ENCODE peak calls at places on chromosome 4, in ten cellular contexts. W, H, K, E, X, O, I, U, Z and P are unnamed samples. For H3K27me3, the result is how much of the 10 kb centered on the place peaks cover.

GRCh38 chr4:152099061-152099425 is 338.2 kb upstream of the GATB start:
- DNase-seq in W (no peak), H (no peak), K (no peak), E (no peak), X (no peak), O (no peak), I (no peak), U (no peak), Z (no peak), P (no peak)

GRCh38 chr4:175614880-175615279 is 197.2 kb downstream of the GPM6A start:
- DNase-seq in W (no peak), H (no peak), K (no peak), E (peak), X (no peak), O (no peak), I (no peak), U (no peak), Z (no peak), P (no peak)

GRCh38 chr4:184485279-184485678 is 10.9 kb upstream of the IRF2 start:
- DNase-seq in W (no peak), H (no peak), K (no peak), E (no peak), X (no peak), O (no peak), I (no peak), U (no peak), Z (no peak), P (no peak)

GRCh38 chr4:40432504-40432903 is 97.4 kb downstream of the CHRNA9 start:
- DNase-seq in W (no peak), H (no peak), K (no peak), E (no peak), X (no peak), O (no peak), I (no peak), U (no peak), Z (no peak), P (no peak)

GRCh38 chr4:27009539-27009938 is 148.9 kb downstream of the STIM2 start:
- DNase-seq in W (no peak), H (no peak), K (no peak), E (no peak), X (no peak), O (no peak), I (no peak), U (no peak), Z (no peak), P (no peak)

GRCh38 chr4:24849662-24850280 is 54.4 kb downstream of the SOD3 start:
- DNase-seq in W (no peak), H (no peak), K (no peak), E (no peak), X (no peak), O (no peak), I (no peak), U (no peak), Z (no peak), P (no peak)

GRCh38 chr4:37685726-37686372 is 327 bp downstream of the RELL1 start:
- DNase-seq in W (peak), H (no peak), K (peak), E (no peak), X (peak), O (peak), I (no peak), U (peak), Z (peak), P (no peak)

GRCh38 chr4:37464373-37464772 is 219.8 kb downstream of the NWD2 start:
- DNase-seq in W (no peak), H (no peak), K (no peak), E (no peak), X (no peak), O (no peak), I (no peak), U (no peak), Z (no peak), P (no peak)

GRCh38 chr4:7423391-7423790 is 11.3 kb downstream of the PSAPL1 start:
- DNase-seq in W (no peak), H (no peak), K (no peak), E (no peak), X (peak), O (peak), I (no peak), U (no peak), Z (peak), P (no peak)

GRCh38 chr4:8071741-8072140 is 86.9 kb downstream of the ABLIM2 start:
- DNase-seq in W (no peak), H (no peak), K (no peak), E (no peak), X (no peak), O (no peak), I (no peak), U (peak), Z (no peak), P (peak)

GRCh38 chr4:124943145-124943889 is 230.8 kb upstream of the ANKRD50 start:
- DNase-seq in W (peak), H (no peak), K (no peak), E (no peak), X (no peak), O (no peak), I (no peak), U (no peak), Z (no peak), P (no peak)

GRCh38 chr4:186345184-186345583 is 79.2 kb downstream of the F11 start:
- DNase-seq in W (no peak), H (no peak), K (peak), E (no peak), X (no peak), O (no peak), I (peak), U (no peak), Z (no peak), P (no peak)

GRCh38 chr4:140906984-140907962 is 151.1 kb upstream of the TBC1D9 start:
- DNase-seq in W (no peak), H (no peak), K (no peak), E (no peak), X (no peak), O (no peak), I (no peak), U (no peak), Z (no peak), P (no peak)

GRCh38 chr4:42074294-42074693 is 78.2 kb downstream of the BEND4 start:
- DNase-seq in W (no peak), H (no peak), K (no peak), E (no peak), X (no peak), O (no peak), I (no peak), U (no peak), Z (no peak), P (no peak)

GRCh38 chr4:152577708-152578421 is 42.0 kb upstream of the FBXW7 start:
- DNase-seq in W (no peak), H (no peak), K (no peak), E (no peak), X (no peak), O (no peak), I (no peak), U (no peak), Z (no peak), P (no peak)

GRCh38 chr4:7226993-7227392 is 34.7 kb downstream of the SORCS2 start:
- DNase-seq in W (no peak), H (no peak), K (no peak), E (no peak), X (no peak), O (peak), I (no peak), U (no peak), Z (no peak), P (peak)

GRCh38 chr4:172674811-172675210 is 493.8 kb upstream of the GALNT7 start:
- DNase-seq in W (no peak), H (no peak), K (no peak), E (no peak), X (no peak), O (no peak), I (no peak), U (no peak), Z (no peak), P (no peak)

GRCh38 chr4:128386761-128387599 is 99.4 kb upstream of the PGRMC2 start:
- DNase-seq in W (peak), H (no peak), K (peak), E (peak), X (peak), O (peak), I (no peak), U (peak), Z (peak), P (peak)

GRCh38 chr4:6087669-6088068 is 69.4 kb upstream of the C4orf50 start:
- DNase-seq in W (peak), H (peak), K (peak), E (peak), X (peak), O (peak), I (peak), U (no peak), Z (peak), P (no peak)

GRCh38 chr4:74189331-74190043 is 31.6 kb downstream of the MTHFD2L start:
- DNase-seq in W (peak), H (peak), K (peak), E (no peak), X (no peak), O (no peak), I (peak), U (no peak), Z (no peak), P (no peak)

GRCh38 chr4:6147441-6147840 is 52.9 kb downstream of the JAKMIP1 start:
- DNase-seq in W (no peak), H (no peak), K (no peak), E (no peak), X (no peak), O (no peak), I (no peak), U (peak), Z (no peak), P (no peak)

GRCh38 chr4:109559625-109559982 is 442 bp upstream of the MCUB start:
- DNase-seq in W (peak), H (no peak), K (no peak), E (no peak), X (no peak), O (peak), I (no peak), U (peak), Z (peak), P (peak)

GRCh38 chr4:38815879-38816782 is 11.5 kb upstream of the TLR1 start:
- DNase-seq in W (no peak), H (no peak), K (no peak), E (no peak), X (no peak), O (no peak), I (no peak), U (no peak), Z (no peak), P (no peak)

GRCh38 chr4:68141852-68142251 is 12.2 kb upstream of the TMPRSS11F start:
- DNase-seq in W (no peak), H (no peak), K (no peak), E (no peak), X (no peak), O (no peak), I (no peak), U (no peak), Z (no peak), P (no peak)

GRCh38 chr4:168487821-168488162 is 7.5 kb upstream of the DDX60L start:
- DNase-seq in W (no peak), H (no peak), K (no peak), E (no peak), X (no peak), O (no peak), I (no peak), U (no peak), Z (no peak), P (no peak)

GRCh38 chr4:168489616-168490015 is 7.2 kb upstream of the PALLD start:
- DNase-seq in W (no peak), H (no peak), K (no peak), E (no peak), X (no peak), O (no peak), I (no peak), U (no peak), Z (no peak), P (no peak)

GRCh38 chr4:168488800-168489404 is 8.0 kb upstream of the PALLD start:
- DNase-seq in W (no peak), H (no peak), K (no peak), E (no peak), X (no peak), O (no peak), I (no peak), U (no peak), Z (no peak), P (no peak)

GRCh38 chr4:168485511-168485910 is 5.2 kb upstream of the DDX60L start:
- DNase-seq in W (no peak), H (no peak), K (no peak), E (no peak), X (no peak), O (no peak), I (no peak), U (no peak), Z (no peak), P (no peak)

DNA sequence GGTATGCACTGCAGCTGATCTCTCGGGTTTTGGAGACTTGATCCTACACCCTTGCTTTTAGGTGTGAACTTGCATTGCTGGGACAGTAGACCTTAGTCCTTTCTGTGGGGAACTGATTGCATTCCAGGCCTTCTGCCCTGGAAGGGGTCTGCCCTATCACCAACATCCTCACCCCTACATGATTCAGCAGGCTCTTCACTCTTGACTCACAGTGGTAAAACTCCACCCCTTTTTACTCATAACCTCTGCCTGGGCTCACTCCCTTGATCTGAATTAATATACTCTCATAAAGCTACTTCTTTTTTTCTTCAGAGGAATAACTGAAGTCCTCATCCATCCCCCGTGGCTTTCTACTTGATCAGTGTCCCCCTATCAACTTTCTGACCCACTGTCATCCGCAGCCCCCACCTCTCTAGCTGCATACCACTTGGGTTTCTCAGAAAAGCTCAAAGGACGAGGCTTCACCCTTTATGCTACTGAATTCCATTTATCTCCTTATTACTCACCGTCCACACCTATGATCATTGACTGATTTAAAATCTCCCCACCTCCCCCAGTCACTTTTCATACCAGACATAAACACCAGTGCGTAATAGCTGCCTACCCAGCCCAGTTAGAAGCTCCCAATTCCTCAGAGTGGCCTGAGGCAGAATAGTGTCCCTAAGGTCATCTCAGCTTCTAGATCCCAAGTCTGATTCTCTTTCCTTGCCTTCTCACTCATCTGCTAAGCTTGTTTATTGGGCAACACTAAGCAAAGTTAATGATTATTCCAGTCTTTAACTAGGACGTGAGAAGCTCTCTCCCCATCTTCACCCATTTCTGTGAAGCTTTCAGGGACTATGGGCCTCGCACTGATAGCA is 6.9 kb upstream of the DDX60L start:
- DNase-seq in W (peak), H (no peak), K (peak), E (no peak), X (no peak), O (no peak), I (no peak), U (no peak), Z (no peak), P (no peak)
- H3K27ac ChIP-seq in W (peak), H (no peak), K (no peak), E (no peak), X (no peak), O (no peak), I (no peak), U (no peak), Z (no peak), P (no peak)

GRCh38 chr4:1056671-1057402 is 45.4 kb downstream of the FGFRL1 start:
- DNase-seq in W (no peak), H (no peak), K (no peak), E (no peak), X (peak), O (no peak), I (no peak), U (no peak), Z (peak), P (no peak)

GRCh38 chr4:1058198-1058996 is 47.0 kb downstream of the FGFRL1 start:
- DNase-seq in W (no peak), H (no peak), K (no peak), E (no peak), X (peak), O (no peak), I (no peak), U (no peak), Z (peak), P (no peak)

GRCh38 chr4:1053080-1053661 is 41.7 kb downstream of the FGFRL1 start:
- DNase-seq in W (peak), H (no peak), K (no peak), E (no peak), X (peak), O (no peak), I (no peak), U (no peak), Z (peak), P (no peak)

GRCh38 chr4:1057403-1057745 is 45.9 kb downstream of the FGFRL1 start:
- DNase-seq in W (no peak), H (no peak), K (no peak), E (no peak), X (peak), O (no peak), I (no peak), U (no peak), Z (no peak), P (no peak)

DNA sequence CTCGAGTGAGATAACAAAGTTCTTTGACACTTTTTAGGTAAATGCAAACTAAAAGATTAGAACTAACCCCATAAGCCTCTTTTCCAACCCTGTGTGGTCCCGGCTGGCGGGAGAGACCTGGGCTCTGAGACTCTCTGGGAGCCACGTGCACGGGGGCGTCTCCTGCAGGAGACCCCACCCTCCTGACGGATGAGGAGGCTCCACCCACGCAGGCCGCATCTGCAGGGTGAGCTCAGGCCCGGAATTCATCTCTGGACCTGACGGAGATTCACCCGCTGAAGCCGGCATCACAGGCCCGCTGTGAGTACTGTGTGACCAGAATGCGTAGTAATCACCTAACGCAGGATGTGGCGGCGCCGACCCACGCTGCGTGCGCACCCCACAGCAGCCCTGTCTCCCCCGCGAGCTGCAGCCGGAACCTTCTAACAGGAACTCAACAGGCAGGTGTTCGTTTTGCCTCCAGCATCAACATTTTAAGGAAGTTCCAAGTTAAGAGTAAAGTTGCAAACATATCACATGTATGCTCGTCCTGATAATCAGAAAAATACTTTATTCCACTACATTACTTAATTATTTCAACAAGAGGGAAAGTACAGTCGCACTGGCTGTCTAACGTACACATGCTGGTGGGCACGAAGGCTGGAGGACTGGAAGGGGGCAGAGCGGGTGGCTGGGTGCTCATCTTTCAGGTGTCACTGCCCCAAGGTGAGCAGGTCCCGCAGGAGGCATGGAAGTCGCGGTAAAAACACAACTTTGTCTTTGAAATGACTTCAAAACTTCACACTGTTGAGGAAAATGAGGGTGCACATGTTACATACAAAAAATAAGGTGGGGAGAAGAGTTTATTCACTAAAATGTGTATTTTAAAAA is 44.5 kb downstream of the FGFRL1 start:
- DNase-seq in W (peak), H (no peak), K (peak), E (no peak), X (peak), O (peak), I (no peak), U (peak), Z (peak), P (no peak)
- H3K4me3 ChIP-seq in W (no peak), H (no peak), K (no peak), E (no peak), X (no peak), O (peak), I (no peak), U (no peak), Z (no peak), P (peak)

GRCh38 chr4:1413221-1413663 is 7.0 kb upstream of the NKX1-1 start:
- DNase-seq in W (no peak), H (no peak), K (peak), E (no peak), X (peak), O (no peak), I (no peak), U (no peak), Z (no peak), P (peak)
- H3K27me3 ChIP-seq in W (half or more), H (half or more), K (half or more), E (under half), X (half or more), O (under half), I (under half), U (under half), Z (under half), P (half or more)

DNA sequence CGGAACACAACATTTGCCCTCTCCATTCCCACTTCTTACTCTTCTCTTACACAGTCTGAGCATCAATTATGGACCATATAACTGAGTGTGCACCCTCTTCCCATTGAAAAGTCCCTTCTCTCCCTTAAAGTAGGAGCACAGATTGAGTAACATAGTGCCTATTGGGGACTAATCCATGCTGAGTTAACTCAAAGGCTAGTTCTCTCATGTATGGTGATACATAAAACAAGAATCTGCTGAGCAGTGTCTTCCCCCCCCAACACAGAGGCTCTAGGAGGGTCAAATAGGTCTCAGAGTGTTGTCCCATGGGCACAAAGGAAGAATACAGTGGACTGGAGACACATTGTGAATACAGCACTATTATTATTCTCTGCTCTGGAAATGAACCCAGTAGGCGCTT is 274.6 kb upstream of the BOD1L1 start:
- DNase-seq in W (no peak), H (no peak), K (no peak), E (no peak), X (no peak), O (no peak), I (no peak), U (no peak), Z (no peak), P (no peak)
- H3K27ac ChIP-seq in W (no peak), H (no peak), K (no peak), E (no peak), X (no peak), O (no peak), I (no peak), U (no peak), Z (no peak), P (no peak)